ENCODE peak calls at places on chromosomes 7 and 10, in eight cellular contexts. V, K, T, D, U, Y, E and S are unnamed samples.

GRCh38 chr10:79308969-79309665 is 38.2 kb upstream of the PPIF start:
- DNase-seq in D (no peak), T (no peak), U (no peak), Y (no peak), V (no peak), K (peak; percentile 36), E (no peak), S (no peak)

GRCh38 chr7:45217358-45217757 is 59.8 kb downstream of the RAMP3 start:
- DNase-seq in D (peak; percentile 57), K (no peak), Y (no peak), T (no peak), V (no peak), U (no peak), E (no peak), S (no peak)

GRCh38 chr10:101122270-101123084 is 8.6 kb upstream of the TLX1 start:
- DNase-seq in D (no peak), U (no peak), E (no peak), V (no peak), K (no peak), T (no peak), Y (no peak), S (no peak)

GRCh38 chr7:100090527-100091410 is 2.0 kb downstream of the COPS6 start:
- DNase-seq in D (no peak), V (no peak), Y (no peak), E (no peak), T (no peak), K (no peak), U (no peak), S (no peak)

GRCh38 chr10:118978998-118979350 is 50.5 kb upstream of the NANOS1 start:
- DNase-seq in E (no peak), D (no peak), Y (no peak), U (no peak), T (no peak), K (no peak), V (no peak), S (peak; percentile 11)

GRCh38 chr10:62491597-62491996 is 117.4 kb downstream of the ZNF365 start:
- DNase-seq in U (no peak), D (no peak), E (no peak), T (no peak), Y (no peak), V (no peak), K (no peak), S (no peak)

GRCh38 chr10:19570143-19570542 is 246.1 kb upstream of the PLXDC2 start:
- DNase-seq in K (no peak), U (no peak), D (no peak), Y (no peak), T (no peak), E (no peak), V (no peak), S (no peak)

GRCh38 chr10:28587270-28587969 is 54.5 kb downstream of the WAC start:
- DNase-seq in E (no peak), V (no peak), T (no peak), Y (peak; percentile 25), U (no peak), D (no peak), K (no peak), S (no peak)

GRCh38 chr10:14736600-14737081 is 38.1 kb downstream of the FAM107B start:
- DNase-seq in D (no peak), K (no peak), U (peak; percentile 72), Y (no peak), V (peak; percentile 16), E (peak; percentile 76), T (no peak), S (peak; percentile 74)

GRCh38 chr7:8185907-8186306 is 76.1 kb downstream of the ICA1 start:
- DNase-seq in U (no peak), E (no peak), D (no peak), V (no peak), K (no peak), T (no peak), Y (no peak), S (no peak)

GRCh38 chr10:123367181-123367580 is 213.0 kb downstream of the BUB3 start:
- DNase-seq in V (no peak), K (no peak), D (no peak), E (no peak), T (no peak), U (no peak), Y (no peak), S (no peak)

GRCh38 chr10:78255796-78256638 is 222.4 kb downstream of the RPS24 start:
- DNase-seq in Y (peak; percentile 30), V (peak; percentile 77), D (peak; percentile 90), K (no peak), U (no peak), T (peak; percentile 82), E (peak; percentile 84), S (peak; percentile 92)

GRCh38 chr7:108000875-108001758 is 1.8 kb downstream of the LAMB1 start:
- DNase-seq in T (no peak), Y (peak; percentile 29), E (peak; percentile 78), U (peak; percentile 67), K (no peak), D (peak; percentile 47), V (no peak), S (peak; percentile 57)

GRCh38 chr7:136692221-136692620 is 176.2 kb upstream of the CHRM2 start:
- DNase-seq in T (no peak), D (no peak), V (no peak), E (no peak), U (no peak), K (no peak), Y (no peak), S (no peak)

GRCh38 chr10:70482982-70483760 is 4.6 kb downstream of the PALD1 start:
- DNase-seq in T (no peak), V (no peak), K (no peak), Y (no peak), D (no peak), E (no peak), U (no peak), S (no peak)

GRCh38 chr10:26697163-26697921 is at the start of gene PDSS1:
- DNase-seq in V (peak; percentile 49), E (peak; percentile 84), D (peak; percentile 73), T (peak; percentile 28), Y (peak; percentile 75), U (peak; percentile 89), K (peak; percentile 88), S (peak; percentile 74)
- TF ChIP-seq POLR2A in V (no peak), E (no peak), D (peak; percentile 48), T (no peak), Y (no peak), U (peak; percentile 40), K (peak; percentile 71), S (no peak)

DNA sequence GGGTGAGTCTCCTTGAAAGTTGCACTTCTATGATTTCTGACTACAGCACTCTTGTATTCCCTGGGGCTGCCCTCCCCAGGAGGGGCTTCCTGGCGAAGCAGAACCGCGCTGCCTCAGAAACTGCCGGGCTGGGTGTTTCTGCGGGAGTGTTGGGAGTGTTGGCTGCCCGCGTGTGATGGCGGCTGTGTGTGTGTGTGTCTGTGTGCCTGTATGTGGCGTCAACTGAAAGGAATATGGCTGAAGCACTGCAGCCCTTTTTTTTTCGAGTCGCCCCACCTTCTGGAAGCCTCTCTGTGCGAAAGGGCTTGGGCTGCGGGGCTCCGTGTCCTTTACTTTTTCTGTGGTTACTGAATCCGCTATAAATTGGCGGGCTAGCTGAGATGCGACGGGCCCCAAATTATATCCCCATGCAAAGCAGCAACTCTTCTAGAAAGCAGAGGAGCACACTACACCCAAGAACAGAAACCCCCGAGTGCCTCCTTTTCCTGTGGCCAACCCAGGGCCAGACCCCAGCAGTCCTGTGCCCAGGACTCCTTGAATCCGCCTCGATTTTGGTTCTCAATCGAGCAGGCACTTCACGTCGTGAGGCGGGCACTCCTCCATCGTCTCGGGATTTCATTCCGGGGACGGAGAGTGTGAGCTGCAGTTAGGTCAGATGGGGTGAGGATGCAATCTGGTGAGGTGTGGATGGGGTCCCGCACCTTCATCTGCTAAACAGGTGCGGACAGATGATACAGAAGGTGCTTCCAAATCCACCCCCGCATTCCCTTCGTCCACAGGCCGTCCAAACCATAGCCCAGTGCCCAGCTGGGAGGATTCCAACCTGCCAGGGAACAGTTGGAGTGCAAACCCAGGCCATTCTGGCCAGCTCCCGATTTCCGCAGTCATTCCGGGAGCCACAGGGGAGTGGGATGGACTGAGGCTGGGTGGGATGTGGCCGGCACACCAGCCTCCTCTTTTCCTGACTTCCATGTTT is 22.5 kb upstream of the ZNF273 start:
- DNase-seq in K (no peak), U (peak; percentile 26), V (no peak), T (no peak), D (no peak), E (peak; percentile 38), Y (peak; percentile 13), S (no peak)
- H3K9me3 ChIP-seq in K (no peaks in the 10 kb centered on the region), U (no peaks in the 10 kb centered on the region), V (no peaks in the 10 kb centered on the region), T (no peaks in the 10 kb centered on the region), D (peaks cover 40% of the 10 kb centered on the region), E (no peaks in the 10 kb centered on the region), Y (peaks cover 40% of the 10 kb centered on the region), S (no peaks in the 10 kb centered on the region)

GRCh38 chr7:23470290-23471089 is at the start of gene IGF2BP3:
- DNase-seq in E (no peak), K (no peak), T (peak; percentile 97), U (no peak), Y (no peak), D (peak; percentile 76), V (no peak), S (no peak)
- H3K4me3 ChIP-seq in E (peak within 1 kb of the TSS; percentile 43), K (peak within 1 kb of the TSS; percentile 41), T (peak within 1 kb of the TSS; percentile 75), U (no peak within 1 kb of the TSS), Y (peak within 1 kb of the TSS; percentile 53), D (peak within 1 kb of the TSS; percentile 80), V (peak within 1 kb of the TSS; percentile 40), S (no peak within 1 kb of the TSS)

DNA sequence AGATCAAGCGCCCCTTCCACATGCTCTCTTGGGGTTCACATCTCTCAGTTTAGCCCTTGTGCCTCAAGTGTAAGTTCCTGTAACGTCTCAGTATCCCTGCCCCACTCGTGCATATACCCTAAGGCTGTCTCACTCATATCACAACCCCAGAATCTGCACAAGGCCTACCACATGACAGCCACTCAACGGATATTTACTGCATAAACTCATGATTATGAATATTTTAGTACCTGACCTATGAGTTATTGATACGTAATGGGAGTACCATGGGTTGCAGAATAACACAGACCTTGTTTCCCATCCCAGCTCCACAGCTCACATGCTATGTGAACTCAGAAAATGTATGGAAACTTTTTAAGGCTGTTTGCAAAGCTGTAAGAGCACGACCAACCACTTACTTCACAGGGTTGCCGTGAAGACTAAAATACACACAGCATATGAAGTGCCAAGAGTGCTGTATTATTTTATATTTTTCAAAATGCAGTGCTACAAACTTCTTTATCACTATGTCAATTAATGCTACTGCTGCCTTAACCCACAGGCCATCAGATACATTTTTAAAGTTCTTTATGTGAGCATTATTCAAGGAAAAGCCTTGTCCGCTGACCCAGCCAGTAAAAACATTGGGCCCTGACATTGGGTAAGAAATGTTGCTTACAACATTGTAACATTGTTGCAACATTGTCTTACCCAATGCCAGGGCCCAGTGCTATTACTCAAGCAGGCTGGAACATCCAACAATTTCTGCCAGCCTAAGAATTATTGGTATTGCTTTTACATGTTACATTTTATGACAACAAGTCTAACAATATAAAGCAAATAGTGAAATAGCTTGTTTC is 97.2 kb downstream of the JAZF1 start:
- DNase-seq in U (no peak), D (no peak), K (no peak), T (no peak), E (peak; percentile 83), Y (no peak), V (peak; percentile 67), S (peak; percentile 85)
- TF ChIP-seq POLR2A in U (no peak), D (no peak), K (no peak), T (no peak), E (no peak), Y (no peak), V (no peak), S (no peak)

DNA sequence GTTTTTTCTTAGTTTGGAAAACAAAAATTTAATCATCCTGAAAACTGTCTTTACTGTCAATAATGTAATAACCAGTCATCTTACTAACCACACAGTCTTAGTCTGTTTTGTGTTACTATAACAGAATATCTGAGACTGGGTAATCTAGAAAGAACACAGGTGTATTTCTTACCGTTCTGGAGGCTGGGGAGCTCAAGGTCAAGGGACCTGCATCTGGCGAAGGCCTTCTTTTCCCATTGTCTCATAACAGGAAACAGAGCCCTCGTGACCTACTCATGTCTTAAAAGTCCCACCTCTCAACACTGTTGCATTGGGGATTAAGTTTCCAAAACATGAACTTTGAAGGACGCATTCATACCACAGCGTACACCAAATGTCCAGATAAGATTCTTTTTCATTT is 932.3 kb downstream of the CNTNAP2 start:
- DNase-seq in T (no peak), U (no peak), D (no peak), K (no peak), E (no peak), V (no peak), Y (no peak), S (no peak)
- H3K9me3 ChIP-seq in T (peaks cover 3% of the 10 kb centered on the region), U (no peaks in the 10 kb centered on the region), D (no peaks in the 10 kb centered on the region), K (no peaks in the 10 kb centered on the region), E (no peaks in the 10 kb centered on the region), V (no peaks in the 10 kb centered on the region), Y (no peaks in the 10 kb centered on the region), S (no peaks in the 10 kb centered on the region)